ENCODE peak calls at places on chromosomes 16 and 17, in six cellular contexts. One of them, this sample, is unnamed.
A peak's percentile ranks its signal among the peaks of the same experiment; 100 is the strongest.

GRCh38 chr17:48181653-48182052 is 74.1 kb downstream of the SNX11 start:
- DNase-seq in H9: peak; percentile 70
- DNase-seq in stimulated activated CD8-positive, alpha-beta memory T cell treated with anti-CD3 and anti-CD28 coated beads, Interleukin-4, amount 100 ng/mL, for 4 hours: no peak
- DNase-seq in HFFc6: peak; percentile 5
- DNase-seq in foreskin fibroblast: peak; percentile 18
- DNase-seq in T-helper 1 cell: no peak
- DNase-seq in this sample: no peak

GRCh38 chr16:11208916-11209665 is 46.9 kb downstream of the SOCS1 start:
- DNase-seq in HFFc6: no peak
- DNase-seq in T-helper 1 cell: no peak
- DNase-seq in foreskin fibroblast: no peak
- DNase-seq in H9: no peak
- DNase-seq in stimulated activated CD8-positive, alpha-beta memory T cell treated with anti-CD3 and anti-CD28 coated beads, Interleukin-4, amount 100 ng/mL, for 4 hours: no peak
- DNase-seq in this sample: no peak

GRCh38 chr16:27769561-27770222 is 219.7 kb downstream of the KATNIP start:
- DNase-seq in T-helper 1 cell: no peak
- DNase-seq in HFFc6: peak; percentile 55
- DNase-seq in stimulated activated CD8-positive, alpha-beta memory T cell treated with anti-CD3 and anti-CD28 coated beads, Interleukin-4, amount 100 ng/mL, for 4 hours: no peak
- DNase-seq in foreskin fibroblast: no peak
- DNase-seq in H9: no peak
- DNase-seq in this sample: no peak

GRCh38 chr17:78409191-78409621 is 30.8 kb downstream of the PGS1 start:
- DNase-seq in HFFc6: no peak
- DNase-seq in T-helper 1 cell: no peak
- DNase-seq in H9: no peak
- DNase-seq in stimulated activated CD8-positive, alpha-beta memory T cell treated with anti-CD3 and anti-CD28 coated beads, Interleukin-4, amount 100 ng/mL, for 4 hours: no peak
- DNase-seq in foreskin fibroblast: no peak
- DNase-seq in this sample: peak; percentile 79

GRCh38 chr16:88782454-88783390 is 2.3 kb downstream of the PIEZO1 start:
- DNase-seq in T-helper 1 cell: no peak
- DNase-seq in H9: no peak
- DNase-seq in HFFc6: peak; percentile 79
- DNase-seq in foreskin fibroblast: peak; percentile 86
- DNase-seq in stimulated activated CD8-positive, alpha-beta memory T cell treated with anti-CD3 and anti-CD28 coated beads, Interleukin-4, amount 100 ng/mL, for 4 hours: peak; percentile 47
- DNase-seq in this sample: no peak

GRCh38 chr16:68737046-68737729 is at the start of gene CDH1:
- DNase-seq in H9: peak; percentile 98
- DNase-seq in foreskin fibroblast: no peak
- DNase-seq in HFFc6: no peak
- DNase-seq in stimulated activated CD8-positive, alpha-beta memory T cell treated with anti-CD3 and anti-CD28 coated beads, Interleukin-4, amount 100 ng/mL, for 4 hours: no peak
- DNase-seq in T-helper 1 cell: peak; percentile 5
- DNase-seq in this sample: peak; percentile 93

GRCh38 chr17:40451420-40451819 is 8.2 kb downstream of the IGFBP4 start:
- DNase-seq in HFFc6: no peak
- DNase-seq in H9: no peak
- DNase-seq in T-helper 1 cell: no peak
- DNase-seq in stimulated activated CD8-positive, alpha-beta memory T cell treated with anti-CD3 and anti-CD28 coated beads, Interleukin-4, amount 100 ng/mL, for 4 hours: no peak
- DNase-seq in foreskin fibroblast: peak; percentile 93
- DNase-seq in this sample: no peak

GRCh38 chr16:54342001-54342776 is 55.6 kb upstream of the IRX3 start:
- DNase-seq in H9: no peak
- DNase-seq in HFFc6: no peak
- DNase-seq in T-helper 1 cell: no peak
- DNase-seq in foreskin fibroblast: peak; percentile 14
- DNase-seq in stimulated activated CD8-positive, alpha-beta memory T cell treated with anti-CD3 and anti-CD28 coated beads, Interleukin-4, amount 100 ng/mL, for 4 hours: no peak
- DNase-seq in this sample: peak; percentile 67

GRCh38 chr17:15648384-15648783 is 28.9 kb upstream of the FBXW10B start:
- DNase-seq in HFFc6: no peak
- DNase-seq in stimulated activated CD8-positive, alpha-beta memory T cell treated with anti-CD3 and anti-CD28 coated beads, Interleukin-4, amount 100 ng/mL, for 4 hours: no peak
- DNase-seq in foreskin fibroblast: no peak
- DNase-seq in H9: no peak
- DNase-seq in T-helper 1 cell: no peak
- DNase-seq in this sample: no peak

GRCh38 chr16:46736695-46737094 is 11.4 kb downstream of the MYLK3 start:
- DNase-seq in foreskin fibroblast: no peak
- DNase-seq in HFFc6: no peak
- DNase-seq in stimulated activated CD8-positive, alpha-beta memory T cell treated with anti-CD3 and anti-CD28 coated beads, Interleukin-4, amount 100 ng/mL, for 4 hours: no peak
- DNase-seq in H9: peak; percentile 45
- DNase-seq in T-helper 1 cell: no peak
- DNase-seq in this sample: no peak

GRCh38 chr17:4594406-4595349 is 10.3 kb downstream of the SMTNL2 start:
- DNase-seq in HFFc6: no peak
- DNase-seq in H9: peak; percentile 90
- DNase-seq in foreskin fibroblast: no peak
- DNase-seq in stimulated activated CD8-positive, alpha-beta memory T cell treated with anti-CD3 and anti-CD28 coated beads, Interleukin-4, amount 100 ng/mL, for 4 hours: no peak
- DNase-seq in T-helper 1 cell: peak; percentile 4
- DNase-seq in this sample: no peak

This sample was measured in lung.